ENCODE peak calls at places on chromosomes 4 and X, in ten cellular contexts. V is heart left ventricle; X is CD8-positive, alpha-beta memory T cell; Y is hepatocyte; Z is GM23338; C is tibial artery; P is K562; A is psoas muscle; M is brain microvascular endothelial cell; H is pancreas. D is an unnamed sample. For H3K27me3, the result is how much of the 10 kb centered on the place peaks cover.

GRCh38 chr4:187075514-187075913 is 351.9 kb upstream of the FAT1 start:
- DNase-seq in V (no peak), X (no peak), Y (no peak), Z (no peak), C (no peak), P (no peak), A (no peak), M (no peak), H (no peak), D (no peak)

GRCh38 chr4:10164877-10165283 is 48.3 kb upstream of the WDR1 start:
- DNase-seq in V (no peak), X (no peak), Y (peak), Z (peak), C (no peak), P (peak), A (peak), M (peak), H (no peak), D (peak)

GRCh38 chrX:104707572-104707971 is 141.6 kb downstream of the IL1RAPL2 start:
- DNase-seq in V (no peak), X (no peak), Y (no peak), Z (no peak), C (no peak), P (no peak), A (no peak), M (no peak), H (no peak), D (no peak)

GRCh38 chr4:185304541-185304940 is 91.2 kb downstream of the LRP2BP start:
- DNase-seq in V (no peak), X (no peak), Y (no peak), Z (no peak), C (no peak), P (no peak), A (no peak), M (no peak), H (no peak), D (no peak)

GRCh38 chr4:140242357-140243284 is 88.6 kb upstream of the MAML3 start:
- DNase-seq in V (no peak), X (no peak), Y (no peak), Z (no peak), C (no peak), P (no peak), A (no peak), M (no peak), H (no peak), D (no peak)

GRCh38 chrX:98931194-98931593 is 1478.9 kb downstream of the PCDH19 start:
- DNase-seq in V (no peak), X (no peak), Y (no peak), Z (no peak), C (no peak), P (no peak), A (no peak), M (no peak), H (no peak), D (no peak)

GRCh38 chrX:42246814-42247213 is 323.5 kb upstream of the CASK start:
- DNase-seq in V (no peak), X (no peak), Y (peak), Z (no peak), C (no peak), P (no peak), A (no peak), M (no peak), H (no peak), D (no peak)

GRCh38 chr4:153571006-153571545 is 104.9 kb downstream of the TMEM131L start:
- DNase-seq in V (no peak), X (no peak), Y (no peak), Z (no peak), C (no peak), P (no peak), A (no peak), M (no peak), H (no peak), D (no peak)

GRCh38 chr4:165493359-165493758 is 114.6 kb downstream of the CPE start:
- DNase-seq in V (peak), X (peak), Y (peak), Z (peak), C (peak), P (peak), A (peak), M (peak), H (peak), D (peak)

GRCh38 chr4:40388248-40388647 is 53.1 kb downstream of the CHRNA9 start:
- DNase-seq in V (no peak), X (no peak), Y (no peak), Z (peak), C (no peak), P (no peak), A (no peak), M (no peak), H (no peak), D (no peak)

GRCh38 chr4:177263818-177264217 is 45.9 kb upstream of the NEIL3 start:
- DNase-seq in V (no peak), X (no peak), Y (no peak), Z (peak), C (no peak), P (no peak), A (no peak), M (no peak), H (no peak), D (no peak)

GRCh38 chr4:168923526-168924194 is 86.4 kb downstream of the CBR4 start:
- DNase-seq in V (peak), X (peak), Y (peak), Z (peak), C (peak), P (peak), A (no peak), M (peak), H (peak), D (peak)

GRCh38 chr4:75514949-75515612 is 808 bp downstream of the THAP6 start:
- DNase-seq in V (no peak), X (peak), Y (no peak), Z (no peak), C (no peak), P (no peak), A (no peak), M (no peak), H (no peak), D (no peak)

GRCh38 chr4:8410641-8411271 is 29.8 kb downstream of the ACOX3 start:
- DNase-seq in V (peak), X (no peak), Y (peak), Z (peak), C (peak), P (peak), A (peak), M (peak), H (no peak), D (peak)

GRCh38 chr4:28686618-28687017 is 1826.0 kb downstream of the STIM2 start:
- DNase-seq in V (peak), X (no peak), Y (peak), Z (peak), C (no peak), P (peak), A (no peak), M (peak), H (peak), D (peak)

GRCh38 chr4:163384434-163384833 is 40.7 kb downstream of the NPY5R start:
- DNase-seq in V (no peak), X (no peak), Y (no peak), Z (no peak), C (no peak), P (no peak), A (no peak), M (no peak), H (no peak), D (no peak)

GRCh38 chr4:154399259-154399974 is 92.2 kb downstream of the DCHS2 start:
- DNase-seq in V (no peak), X (no peak), Y (peak), Z (peak), C (no peak), P (peak), A (no peak), M (peak), H (no peak), D (peak)

GRCh38 chr4:159018062-159018629 is 84.7 kb upstream of the RAPGEF2 start:
- DNase-seq in V (no peak), X (no peak), Y (no peak), Z (no peak), C (no peak), P (peak), A (no peak), M (no peak), H (no peak), D (peak)

GRCh38 chrX:103845165-103845653 is 13.2 kb upstream of the RAB9B start:
- DNase-seq in V (peak), X (peak), Y (peak), Z (peak), C (peak), P (peak), A (peak), M (peak), H (peak), D (peak)

GRCh38 chr4:71995297-71995696 is 36.5 kb upstream of the NPFFR2 start:
- DNase-seq in V (no peak), X (no peak), Y (no peak), Z (no peak), C (no peak), P (no peak), A (no peak), M (no peak), H (no peak), D (no peak)

GRCh38 chr4:84224522-84224921 is 274.6 kb downstream of the NKX6-1 start:
- DNase-seq in V (no peak), X (no peak), Y (no peak), Z (peak), C (no peak), P (no peak), A (no peak), M (no peak), H (no peak), D (no peak)

GRCh38 chr4:169254546-169254983 is 16.2 kb downstream of the SH3RF1 start:
- DNase-seq in V (peak), X (no peak), Y (no peak), Z (no peak), C (peak), P (no peak), A (no peak), M (peak), H (no peak), D (no peak)

GRCh38 chr4:78689224-78689623 is 86.9 kb upstream of the BMP2K start:
- DNase-seq in V (no peak), X (no peak), Y (no peak), Z (no peak), C (no peak), P (no peak), A (no peak), M (no peak), H (no peak), D (no peak)

GRCh38 chrX:2710041-2710471 is 19.0 kb downstream of the CD99 start:
- DNase-seq in V (no peak), X (peak), Y (peak), Z (no peak), C (peak), P (no peak), A (no peak), M (peak), H (no peak), D (no peak)

GRCh38 chr4:180852743-180853142 is 1390.5 kb upstream of the TENM3 start:
- DNase-seq in V (no peak), X (no peak), Y (no peak), Z (no peak), C (no peak), P (no peak), A (no peak), M (no peak), H (no peak), D (peak)

GRCh38 chr4:102503301-102503746 is 2.2 kb downstream of the NFKB1 start:
- DNase-seq in V (no peak), X (no peak), Y (no peak), Z (no peak), C (no peak), P (peak), A (no peak), M (no peak), H (no peak), D (no peak)

GRCh38 chr4:37453004-37453360 is 208.4 kb downstream of the NWD2 start:
- DNase-seq in V (peak), X (peak), Y (peak), Z (peak), C (no peak), P (peak), A (no peak), M (peak), H (peak), D (peak)
- H3K27me3 ChIP-seq in V (under half), X (under half), Y (under half), Z (under half), C (under half), P (under half), A (half or more), M (under half), H (under half), D (under half)

GRCh38 chrX:13756381-13756780 is 21.8 kb downstream of the OFD1 start:
- DNase-seq in V (no peak), X (no peak), Y (no peak), Z (no peak), C (no peak), P (no peak), A (no peak), M (no peak), H (no peak), D (no peak)
- H3K27ac ChIP-seq in V (no peak), X (no peak), Y (no peak), Z (no peak), C (no peak), P (no peak), A (no peak), M (no peak), H (no peak), D (no peak)

GRCh38 chr4:181858746-181859145 is 384.5 kb upstream of the TENM3 start:
- DNase-seq in V (no peak), X (no peak), Y (no peak), Z (no peak), C (no peak), P (no peak), A (no peak), M (no peak), H (no peak), D (peak)

GRCh38 chr4:181860668-181861067 is 382.5 kb upstream of the TENM3 start:
- DNase-seq in V (no peak), X (no peak), Y (no peak), Z (no peak), C (no peak), P (no peak), A (no peak), M (no peak), H (no peak), D (peak)

GRCh38 chr4:181863846-181864245 is 379.4 kb upstream of the TENM3 start:
- DNase-seq in V (no peak), X (no peak), Y (no peak), Z (no peak), C (no peak), P (no peak), A (no peak), M (no peak), H (no peak), D (no peak)

GRCh38 chr4:181855307-181855706 is 387.9 kb upstream of the TENM3 start:
- DNase-seq in V (no peak), X (no peak), Y (no peak), Z (no peak), C (no peak), P (no peak), A (no peak), M (no peak), H (no peak), D (no peak)

GRCh38 chr4:181860157-181860556 is 383.0 kb upstream of the TENM3 start:
- DNase-seq in V (no peak), X (no peak), Y (no peak), Z (no peak), C (no peak), P (no peak), A (no peak), M (no peak), H (no peak), D (peak)
- H3K4me3 ChIP-seq in V (no peak), X (no peak), Y (no peak), Z (no peak), C (no peak), P (no peak), A (no peak), M (no peak), H (no peak), D (peak)

GRCh38 chrX:154987940-154988339 is 34.6 kb downstream of the F8 start:
- DNase-seq in V (no peak), X (no peak), Y (no peak), Z (no peak), C (no peak), P (no peak), A (no peak), M (no peak), H (no peak), D (no peak)
- H3K27me3 ChIP-seq in V (under half), X (under half), Y (under half), Z (under half), C (under half), P (under half), A (under half), M (under half), H (under half), D (under half)

GRCh38 chr4:138090145-138090917 is 151.8 kb downstream of the SLC7A11 start:
- DNase-seq in V (peak), X (no peak), Y (peak), Z (peak), C (no peak), P (peak), A (peak), M (peak), H (peak), D (peak)
- H3K27ac ChIP-seq in V (no peak), X (no peak), Y (peak), Z (no peak), C (no peak), P (no peak), A (no peak), M (no peak), H (no peak), D (peak)

GRCh38 chrX:30618160-30618765 is 35.0 kb upstream of the GK start:
- DNase-seq in V (no peak), X (no peak), Y (no peak), Z (peak), C (no peak), P (peak), A (no peak), M (no peak), H (no peak), D (no peak)

GRCh38 chrX:30620980-30621716 is 32.1 kb upstream of the GK start:
- DNase-seq in V (peak), X (no peak), Y (peak), Z (no peak), C (peak), P (peak), A (no peak), M (peak), H (no peak), D (peak)

GRCh38 chrX:30622361-30622760 is 30.9 kb upstream of the GK start:
- DNase-seq in V (no peak), X (no peak), Y (no peak), Z (no peak), C (no peak), P (no peak), A (no peak), M (no peak), H (no peak), D (no peak)

GRCh38 chrX:30615229-30615628 is 37.7 kb upstream of the TASL start:
- DNase-seq in V (no peak), X (no peak), Y (no peak), Z (no peak), C (no peak), P (no peak), A (no peak), M (peak), H (no peak), D (no peak)

GRCh38 chrX:30620125-30620524 is 33.1 kb upstream of the GK start:
- DNase-seq in V (no peak), X (no peak), Y (no peak), Z (no peak), C (peak), P (no peak), A (no peak), M (no peak), H (no peak), D (no peak)
- H3K4me3 ChIP-seq in V (no peak), X (no peak), Y (no peak), Z (no peak), C (no peak), P (no peak), A (no peak), M (no peak), H (no peak), D (no peak)

D was measured in SJCRH30.